ENCODE peak calls at places on chromosomes 3 and 15, in seven cellular contexts. Y is trophoblast cell, G is neuronal stem cell, Z is H9, T is mesenchymal stem cell, E is H1, I is IMR-90. C is an unnamed sample.

GRCh38 chr3:195181107-195181498 is 89.9 kb downstream of the XXYLT1 start:
- DNase-seq in E (no peak), T (no peak), I (no peak), G (no peak), Z (no peak), Y (no peak), C (no peak)

GRCh38 chr3:197406266-197406665 is 107.9 kb upstream of the DLG1 start:
- DNase-seq in I (no peak), Z (no peak), Y (no peak), T (no peak), G (no peak), E (no peak), C (no peak)

GRCh38 chr15:64134322-64134829 is 17.2 kb upstream of the SNX22 start:
- DNase-seq in Y (no peak), Z (no peak), I (peak; percentile 44), T (no peak), E (no peak), G (no peak), C (no peak)

GRCh38 chr15:57586661-57587404 is 4.9 kb upstream of the MYZAP start:
- DNase-seq in Y (peak; percentile 10), Z (no peak), T (no peak), G (no peak), E (no peak), I (no peak), C (no peak)

GRCh38 chr3:175777495-175777894 is 918.4 kb downstream of the NAALADL2 start:
- DNase-seq in E (no peak), Y (no peak), I (peak; percentile 20), T (peak; percentile 38), Z (no peak), G (no peak), C (no peak)

GRCh38 chr15:62307551-62307950 is 142.5 kb upstream of the C2CD4B start:
- DNase-seq in G (no peak), Y (peak; percentile 95), I (peak; percentile 76), Z (no peak), T (peak; percentile 58), E (no peak), C (peak; percentile 30)

GRCh38 chr3:10224794-10225660 is 23.2 kb upstream of the TATDN2 start:
- DNase-seq in T (peak; percentile 73), G (peak; percentile 35), Z (peak; percentile 78), Y (peak; percentile 78), E (peak; percentile 41), I (peak; percentile 66), C (peak; percentile 85)

GRCh38 chr15:39344662-39345141 is 236.2 kb upstream of the THBS1 start:
- DNase-seq in T (peak; percentile 24), Y (no peak), I (no peak), E (no peak), G (no peak), Z (no peak), C (no peak)

GRCh38 chr15:51030649-51031316 is 63.9 kb downstream of the TNFAIP8L3 start:
- DNase-seq in Y (no peak), I (peak; percentile 92), G (no peak), E (no peak), Z (no peak), T (peak; percentile 77), C (no peak)

GRCh38 chr15:31905054-31905453 is 125.3 kb upstream of the CHRNA7 start:
- DNase-seq in E (no peak), I (no peak), Y (no peak), Z (peak; percentile 67), T (no peak), G (no peak), C (peak; percentile 18)

GRCh38 chr3:141462176-141462859 is 24.5 kb upstream of the RASA2 start:
- DNase-seq in Z (no peak), T (no peak), Y (no peak), G (no peak), I (no peak), E (no peak), C (no peak)

GRCh38 chr3:12822725-12823373 is 18.5 kb downstream of the RPL32 start:
- DNase-seq in I (peak; percentile 51), G (no peak), T (peak; percentile 50), Y (peak; percentile 64), E (no peak), Z (no peak), C (peak; percentile 51)

GRCh38 chr3:106485202-106485601 is 616.4 kb upstream of the CBLB start:
- DNase-seq in G (no peak), Y (no peak), Z (no peak), E (no peak), T (peak; percentile 2), I (peak; percentile 13), C (no peak)

GRCh38 chr3:148178508-148178907 is 519.2 kb upstream of the AGTR1 start:
- DNase-seq in Y (no peak), T (peak; percentile 9), G (no peak), Z (no peak), E (no peak), I (no peak), C (peak; percentile 4)

GRCh38 chr15:24761704-24762302 is 86.2 kb downstream of the NPAP1 start:
- DNase-seq in I (peak; percentile 19), E (no peak), Z (no peak), T (peak; percentile 16), Y (peak; percentile 17), G (no peak), C (no peak)

GRCh38 chr15:24763891-24764290 is 88.3 kb downstream of the NPAP1 start:
- DNase-seq in Y (no peak), G (no peak), I (no peak), E (no peak), T (no peak), Z (no peak), C (peak; percentile 75)

GRCh38 chr15:24764375-24765171 is 89.0 kb downstream of the NPAP1 start:
- DNase-seq in Y (no peak), I (no peak), G (no peak), E (no peak), Z (no peak), T (no peak), C (peak; percentile 56)

GRCh38 chr15:24756101-24756500 is 80.5 kb downstream of the NPAP1 start:
- DNase-seq in I (no peak), T (no peak), Z (no peak), G (no peak), Y (no peak), E (no peak), C (no peak)

GRCh38 chr15:24760066-24760465 is 84.5 kb downstream of the NPAP1 start:
- DNase-seq in G (no peak), E (no peak), Z (no peak), Y (no peak), T (no peak), I (no peak), C (no peak)
- H3K4ac ChIP-seq in G (no peak overlapping the region), E (no peak overlapping the region), Z (no peak overlapping the region), Y (no peak overlapping the region), T (no peak overlapping the region), I (no peak overlapping the region), C (no peak overlapping the region)

GRCh38 chr15:55562601-55563000 is 25.5 kb downstream of the PYGO1 start:
- DNase-seq in G (no peak), I (no peak), T (no peak), Z (no peak), E (no peak), Y (no peak), C (no peak)

GRCh38 chr15:55564347-55565145 is 23.6 kb downstream of the PYGO1 start:
- DNase-seq in Y (peak; percentile 24), G (no peak), T (no peak), Z (peak; percentile 34), I (no peak), E (no peak), C (peak; percentile 82)
- H3K23ac ChIP-seq in Y (no peak overlapping the region), G (no peak overlapping the region), T (no peak overlapping the region), Z (no peak overlapping the region), I (no peak overlapping the region), E (no peak overlapping the region), C (no peak overlapping the region)

GRCh38 chr15:70419046-70419445 is 321.3 kb upstream of the TLE3 start:
- DNase-seq in T (no peak), Z (no peak), I (no peak), G (no peak), Y (no peak), E (no peak), C (no peak)
- H3K4ac ChIP-seq in T (no peak overlapping the region), Z (no peak overlapping the region), I (no peak overlapping the region), G (no peak overlapping the region), Y (no peak overlapping the region), E (no peak overlapping the region), C (no peak overlapping the region)

DNA sequence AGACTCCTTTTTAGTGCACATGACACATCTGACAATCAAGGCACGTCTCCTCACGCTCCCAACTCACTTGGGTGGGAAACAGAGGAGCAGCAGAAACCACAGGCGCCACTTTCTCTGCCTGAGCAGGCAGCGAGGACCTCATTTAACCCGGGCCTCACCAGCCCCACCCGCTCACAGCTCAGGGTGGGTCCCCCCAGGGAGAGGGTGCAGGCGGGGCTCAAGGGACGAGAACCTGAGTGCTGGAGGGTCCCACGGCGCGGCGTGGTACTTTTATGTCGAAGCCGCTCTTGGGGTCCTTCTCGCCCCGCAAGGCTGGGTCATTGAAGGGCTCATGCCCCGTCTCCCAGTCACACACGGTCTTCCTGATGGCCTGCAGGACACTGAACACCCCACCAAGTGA is 62.6 kb downstream of the CYFIP1 start:
- DNase-seq in E (no peak), T (no peak), Y (no peak), G (no peak), Z (no peak), I (no peak), C (no peak)
- H3K23ac ChIP-seq in E (no peak overlapping the region), T (no peak overlapping the region), Y (no peak overlapping the region), G (no peak overlapping the region), Z (no peak overlapping the region), I (no peak overlapping the region), C (no peak overlapping the region)

GRCh38 chr3:58560771-58561311 is 16.4 kb downstream of the FAM107A start:
- DNase-seq in G (peak; percentile 88), Z (peak; percentile 87), E (no peak), T (peak; percentile 82), Y (peak; percentile 80), I (peak; percentile 98), C (peak; percentile 99)
- H3K4ac ChIP-seq in G (no peak overlapping the region), Z (peak overlapping the region; percentile 30), E (no peak overlapping the region), T (no peak overlapping the region), Y (no peak overlapping the region), I (peak overlapping the region; percentile 96), C (no peak overlapping the region)

DNA sequence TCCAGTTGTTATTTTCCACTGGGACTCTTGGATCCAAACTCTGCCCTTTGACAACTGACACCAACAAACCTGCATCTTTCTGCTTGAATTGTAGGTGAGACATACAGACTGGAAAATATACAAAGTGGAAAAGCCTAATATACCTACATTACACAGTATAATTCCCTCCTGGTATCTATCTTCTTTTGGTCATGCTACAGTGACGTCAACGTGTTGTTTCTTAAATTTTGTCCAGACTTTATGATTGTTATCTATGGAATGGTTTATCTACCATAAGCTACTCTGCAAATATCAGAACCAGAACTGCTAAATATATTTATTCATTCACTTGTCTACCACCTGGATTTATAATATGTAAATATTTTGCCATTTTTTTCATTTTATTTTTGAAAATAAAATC is 264.3 kb upstream of the ZPLD1 start:
- DNase-seq in Z (no peak), I (no peak), G (no peak), Y (peak; percentile 63), T (no peak), E (no peak), C (no peak)
- H3K23ac ChIP-seq in Z (no peak overlapping the region), I (no peak overlapping the region), G (no peak overlapping the region), Y (no peak overlapping the region), T (no peak overlapping the region), E (no peak overlapping the region), C (no peak overlapping the region)